ENCODE peak calls at places on chromosomes 6 and 20, in six cellular contexts. One of them, this sample, is unnamed.

GRCh38 chr20:37897008-37897548 is 5.8 kb upstream of the VSTM2L start:
- DNase-seq in RWPE1: no peak
- DNase-seq in HS-27A: no peak
- DNase-seq in IMR-90: no peak
- DNase-seq in kidney epithelial cell: no peak
- DNase-seq in HT1080: no peak
- DNase-seq in this sample: no peak

GRCh38 chr20:420721-421574 is 12.8 kb downstream of the RBCK1 start:
- DNase-seq in RWPE1: peak; percentile 78
- DNase-seq in HS-27A: no peak
- DNase-seq in IMR-90: no peak
- DNase-seq in kidney epithelial cell: no peak
- DNase-seq in HT1080: no peak
- DNase-seq in this sample: peak; percentile 85

GRCh38 chr6:72382602-72383529 is 239.0 kb upstream of the KCNQ5 start:
- DNase-seq in RWPE1: no peak
- DNase-seq in HS-27A: no peak
- DNase-seq in IMR-90: no peak
- DNase-seq in kidney epithelial cell: no peak
- DNase-seq in HT1080: no peak
- DNase-seq in this sample: no peak

GRCh38 chr6:151096691-151097090 is 143.1 kb upstream of the AKAP12 start:
- DNase-seq in RWPE1: no peak
- DNase-seq in HS-27A: no peak
- DNase-seq in IMR-90: peak; percentile 23
- DNase-seq in kidney epithelial cell: no peak
- DNase-seq in HT1080: no peak
- DNase-seq in this sample: no peak

GRCh38 chr6:148700713-148701392 is 46.0 kb upstream of the UST start:
- DNase-seq in RWPE1: peak; percentile 37
- DNase-seq in HS-27A: no peak
- DNase-seq in IMR-90: peak; percentile 49
- DNase-seq in kidney epithelial cell: no peak
- DNase-seq in HT1080: peak; percentile 42
- DNase-seq in this sample: no peak

GRCh38 chr6:2589171-2589661 is 161.5 kb downstream of the MYLK4 start:
- DNase-seq in RWPE1: peak; percentile 26
- DNase-seq in HS-27A: no peak
- DNase-seq in IMR-90: no peak
- DNase-seq in kidney epithelial cell: no peak
- DNase-seq in HT1080: no peak
- DNase-seq in this sample: peak; percentile 32

GRCh38 chr20:40883097-40883496 is 145.5 kb upstream of the TOP1 start:
- DNase-seq in RWPE1: no peak
- DNase-seq in HS-27A: no peak
- DNase-seq in IMR-90: no peak
- DNase-seq in kidney epithelial cell: no peak
- DNase-seq in HT1080: no peak
- DNase-seq in this sample: no peak

GRCh38 chr20:57621426-57622200 is 1.4 kb upstream of the ZBP1 start:
- DNase-seq in RWPE1: peak; percentile 38
- DNase-seq in HS-27A: no peak
- DNase-seq in IMR-90: no peak
- DNase-seq in kidney epithelial cell: no peak
- DNase-seq in HT1080: no peak
- DNase-seq in this sample: peak; percentile 20

GRCh38 chr20:60152792-60153191 is 194.6 kb downstream of the CDH26 start:
- DNase-seq in RWPE1: no peak
- DNase-seq in HS-27A: no peak
- DNase-seq in IMR-90: no peak
- DNase-seq in kidney epithelial cell: no peak
- DNase-seq in HT1080: no peak
- DNase-seq in this sample: no peak